ENCODE peak calls at places on chromosomes 16 and 17, in eight cellular contexts. One of them, this sample, is unnamed.

GRCh38 chr17:48462946-48463345 is 32.9 kb upstream of the SKAP1 start:
- DNase-seq in coronary artery: no peak
- DNase-seq in transverse colon: no peak
- DNase-seq in mammary epithelial cell: no peak
- DNase-seq in tibial artery: no peak
- DNase-seq in ascending aorta: no peak
- DNase-seq in suprapubic skin: no peak
- DNase-seq in body of pancreas: no peak
- DNase-seq in this sample: no peak

GRCh38 chr17:58403312-58403711 is 14.0 kb downstream of the RNF43 start:
- DNase-seq in mammary epithelial cell: peak; percentile 83
- DNase-seq in body of pancreas: no peak
- DNase-seq in tibial artery: no peak
- DNase-seq in suprapubic skin: no peak
- DNase-seq in coronary artery: no peak
- DNase-seq in ascending aorta: no peak
- DNase-seq in transverse colon: no peak
- DNase-seq in this sample: no peak

GRCh38 chr16:69402448-69402847 is 16.6 kb upstream of the TERF2 start:
- DNase-seq in ascending aorta: no peak
- DNase-seq in suprapubic skin: no peak
- DNase-seq in mammary epithelial cell: no peak
- DNase-seq in coronary artery: no peak
- DNase-seq in tibial artery: no peak
- DNase-seq in transverse colon: no peak
- DNase-seq in body of pancreas: no peak
- DNase-seq in this sample: no peak

GRCh38 chr16:46897471-46897870 is 13.3 kb downstream of the GPT2 start:
- DNase-seq in mammary epithelial cell: no peak
- DNase-seq in ascending aorta: no peak
- DNase-seq in tibial artery: no peak
- DNase-seq in coronary artery: no peak
- DNase-seq in body of pancreas: peak; percentile 63
- DNase-seq in transverse colon: no peak
- DNase-seq in suprapubic skin: no peak
- DNase-seq in this sample: no peak

GRCh38 chr16:3099732-3100499 is 822 bp upstream of the ZSCAN10 start:
- DNase-seq in mammary epithelial cell: peak; percentile 83
- DNase-seq in body of pancreas: peak; percentile 95
- DNase-seq in suprapubic skin: peak; percentile 96
- DNase-seq in ascending aorta: peak; percentile 93
- DNase-seq in transverse colon: peak; percentile 97
- DNase-seq in coronary artery: no peak
- DNase-seq in tibial artery: peak; percentile 88
- DNase-seq in this sample: peak; percentile 94

GRCh38 chr17:7479389-7480192 is at the start of gene ZBTB4:
- DNase-seq in body of pancreas: peak; percentile 67
- DNase-seq in coronary artery: peak; percentile 83
- DNase-seq in mammary epithelial cell: no peak
- DNase-seq in ascending aorta: peak; percentile 78
- DNase-seq in suprapubic skin: no peak
- DNase-seq in transverse colon: peak; percentile 66
- DNase-seq in tibial artery: peak; percentile 84
- DNase-seq in this sample: peak; percentile 5

GRCh38 chr16:2860826-2861567 is 3.0 kb upstream of the PRSS22 start:
- DNase-seq in tibial artery: peak; percentile 43
- DNase-seq in coronary artery: no peak
- DNase-seq in mammary epithelial cell: peak; percentile 75
- DNase-seq in body of pancreas: no peak
- DNase-seq in ascending aorta: no peak
- DNase-seq in suprapubic skin: no peak
- DNase-seq in transverse colon: no peak
- DNase-seq in this sample: no peak

GRCh38 chr17:6304894-6305612 is 129.9 kb downstream of the AIPL1 start:
- DNase-seq in transverse colon: no peak
- DNase-seq in ascending aorta: no peak
- DNase-seq in mammary epithelial cell: no peak
- DNase-seq in tibial artery: no peak
- DNase-seq in body of pancreas: no peak
- DNase-seq in suprapubic skin: no peak
- DNase-seq in coronary artery: no peak
- DNase-seq in this sample: no peak

GRCh38 chr16:67283039-67283825 is 3.9 kb downstream of the PLEKHG4 start:
- DNase-seq in body of pancreas: no peak
- DNase-seq in ascending aorta: no peak
- DNase-seq in coronary artery: no peak
- DNase-seq in mammary epithelial cell: no peak
- DNase-seq in suprapubic skin: no peak
- DNase-seq in tibial artery: no peak
- DNase-seq in transverse colon: no peak
- DNase-seq in this sample: no peak

GRCh38 chr16:77905356-77905920 is 116.9 kb upstream of the CLEC3A start:
- DNase-seq in transverse colon: no peak
- DNase-seq in mammary epithelial cell: no peak
- DNase-seq in coronary artery: no peak
- DNase-seq in body of pancreas: no peak
- DNase-seq in suprapubic skin: no peak
- DNase-seq in tibial artery: no peak
- DNase-seq in ascending aorta: no peak
- DNase-seq in this sample: no peak

GRCh38 chr17:64148017-64148631 is 18.2 kb upstream of the ERN1 start:
- DNase-seq in transverse colon: no peak
- DNase-seq in body of pancreas: peak; percentile 14
- DNase-seq in mammary epithelial cell: peak; percentile 9
- DNase-seq in tibial artery: no peak
- DNase-seq in suprapubic skin: no peak
- DNase-seq in coronary artery: no peak
- DNase-seq in ascending aorta: no peak
- DNase-seq in this sample: no peak

GRCh38 chr17:43581130-43581529 is 35.0 kb upstream of the ETV4 start:
- DNase-seq in transverse colon: no peak
- DNase-seq in body of pancreas: no peak
- DNase-seq in ascending aorta: no peak
- DNase-seq in mammary epithelial cell: no peak
- DNase-seq in coronary artery: no peak
- DNase-seq in suprapubic skin: no peak
- DNase-seq in tibial artery: no peak
- DNase-seq in this sample: no peak

GRCh38 chr17:43579570-43580140 is 33.5 kb upstream of the ETV4 start:
- DNase-seq in transverse colon: no peak
- DNase-seq in suprapubic skin: no peak
- DNase-seq in body of pancreas: no peak
- DNase-seq in tibial artery: no peak
- DNase-seq in coronary artery: no peak
- DNase-seq in mammary epithelial cell: peak; percentile 91
- DNase-seq in ascending aorta: no peak
- DNase-seq in this sample: peak; percentile 94

GRCh38 chr17:43582426-43582825 is 36.3 kb upstream of the ETV4 start:
- DNase-seq in suprapubic skin: no peak
- DNase-seq in coronary artery: no peak
- DNase-seq in tibial artery: no peak
- DNase-seq in mammary epithelial cell: no peak
- DNase-seq in body of pancreas: no peak
- DNase-seq in ascending aorta: no peak
- DNase-seq in transverse colon: no peak
- DNase-seq in this sample: no peak

GRCh38 chr17:43583332-43583731 is 37.2 kb upstream of the ETV4 start:
- DNase-seq in transverse colon: no peak
- DNase-seq in coronary artery: no peak
- DNase-seq in body of pancreas: no peak
- DNase-seq in suprapubic skin: no peak
- DNase-seq in mammary epithelial cell: no peak
- DNase-seq in ascending aorta: no peak
- DNase-seq in tibial artery: no peak
- DNase-seq in this sample: no peak

GRCh38 chr17:43581581-43581980 is 35.4 kb upstream of the ETV4 start:
- DNase-seq in coronary artery: no peak
- DNase-seq in transverse colon: peak; percentile 47
- DNase-seq in ascending aorta: no peak
- DNase-seq in suprapubic skin: no peak
- DNase-seq in body of pancreas: no peak
- DNase-seq in tibial artery: no peak
- DNase-seq in mammary epithelial cell: no peak
- DNase-seq in this sample: no peak
- H3K27ac ChIP-seq in coronary artery: no peak overlapping the region
- H3K27ac ChIP-seq in transverse colon: no peak overlapping the region
- H3K27ac ChIP-seq in ascending aorta: no peak overlapping the region
- H3K27ac ChIP-seq in suprapubic skin: no peak overlapping the region
- H3K27ac ChIP-seq in body of pancreas: no peak overlapping the region
- H3K27ac ChIP-seq in tibial artery: no peak overlapping the region
- H3K27ac ChIP-seq in mammary epithelial cell: no peak overlapping the region
- H3K27ac ChIP-seq in this sample: no peak overlapping the region

GRCh38 chr17:81414751-81415516 is 19.7 kb downstream of the BAHCC1 start:
- DNase-seq in mammary epithelial cell: no peak
- DNase-seq in body of pancreas: no peak
- DNase-seq in coronary artery: no peak
- DNase-seq in ascending aorta: no peak
- DNase-seq in transverse colon: no peak
- DNase-seq in suprapubic skin: no peak
- DNase-seq in tibial artery: no peak
- DNase-seq in this sample: no peak

GRCh38 chr17:81416612-81417011 is 21.4 kb downstream of the BAHCC1 start:
- DNase-seq in body of pancreas: no peak
- DNase-seq in suprapubic skin: no peak
- DNase-seq in coronary artery: no peak
- DNase-seq in mammary epithelial cell: no peak
- DNase-seq in tibial artery: no peak
- DNase-seq in ascending aorta: no peak
- DNase-seq in transverse colon: no peak
- DNase-seq in this sample: no peak

GRCh38 chr17:81417049-81417878 is 22.0 kb downstream of the BAHCC1 start:
- DNase-seq in suprapubic skin: no peak
- DNase-seq in tibial artery: peak; percentile 95
- DNase-seq in ascending aorta: peak; percentile 95
- DNase-seq in transverse colon: no peak
- DNase-seq in mammary epithelial cell: no peak
- DNase-seq in body of pancreas: no peak
- DNase-seq in coronary artery: peak; percentile 92
- DNase-seq in this sample: no peak

GRCh38 chr17:81413497-81414135 is 18.4 kb downstream of the BAHCC1 start:
- DNase-seq in suprapubic skin: no peak
- DNase-seq in ascending aorta: no peak
- DNase-seq in transverse colon: no peak
- DNase-seq in coronary artery: no peak
- DNase-seq in mammary epithelial cell: no peak
- DNase-seq in body of pancreas: no peak
- DNase-seq in tibial artery: no peak
- DNase-seq in this sample: no peak

DNA sequence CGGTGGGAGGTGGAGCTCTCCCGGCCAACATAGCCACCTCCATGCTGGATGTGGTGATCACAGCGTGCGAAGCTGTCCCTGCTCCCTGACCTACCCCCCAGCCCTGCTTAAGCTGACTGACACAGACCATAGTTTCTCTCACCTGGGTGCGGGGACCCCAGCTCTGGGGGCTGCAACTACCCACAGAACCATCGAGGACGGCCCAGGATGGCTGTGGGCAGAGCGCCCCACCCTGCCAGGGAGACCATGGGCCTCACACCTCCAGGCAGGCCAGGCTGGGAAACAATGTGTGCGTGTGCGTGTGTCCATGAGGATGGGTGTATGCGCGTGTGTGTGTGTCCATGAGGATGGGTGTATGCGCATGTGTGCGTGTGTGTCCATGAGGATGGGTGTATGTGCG is 20.4 kb downstream of the BAHCC1 start:
- DNase-seq in mammary epithelial cell: no peak
- DNase-seq in body of pancreas: no peak
- DNase-seq in coronary artery: no peak
- DNase-seq in tibial artery: no peak
- DNase-seq in transverse colon: no peak
- DNase-seq in ascending aorta: no peak
- DNase-seq in suprapubic skin: no peak
- DNase-seq in this sample: no peak
- H3K27ac ChIP-seq in mammary epithelial cell: no peak overlapping the region
- H3K27ac ChIP-seq in body of pancreas: no peak overlapping the region
- H3K27ac ChIP-seq in coronary artery: peak overlapping the region; percentile 3
- H3K27ac ChIP-seq in tibial artery: no peak overlapping the region
- H3K27ac ChIP-seq in transverse colon: no peak overlapping the region
- H3K27ac ChIP-seq in ascending aorta: peak overlapping the region; percentile 55
- H3K27ac ChIP-seq in suprapubic skin: no peak overlapping the region
- H3K27ac ChIP-seq in this sample: no peak overlapping the region

GRCh38 chr17:76529643-76530488 is 7.6 kb downstream of the CYGB start:
- DNase-seq in tibial artery: peak; percentile 91
- DNase-seq in coronary artery: peak; percentile 89
- DNase-seq in mammary epithelial cell: peak; percentile 38
- DNase-seq in suprapubic skin: peak; percentile 89
- DNase-seq in ascending aorta: peak; percentile 80
- DNase-seq in transverse colon: peak; percentile 72
- DNase-seq in body of pancreas: peak; percentile 44
- DNase-seq in this sample: no peak

GRCh38 chr17:76529224-76529642 is 8.3 kb downstream of the CYGB start:
- DNase-seq in suprapubic skin: peak; percentile 92
- DNase-seq in coronary artery: no peak
- DNase-seq in body of pancreas: no peak
- DNase-seq in tibial artery: peak; percentile 94
- DNase-seq in mammary epithelial cell: peak; percentile 75
- DNase-seq in ascending aorta: peak; percentile 91
- DNase-seq in transverse colon: peak; percentile 66
- DNase-seq in this sample: no peak

GRCh38 chr17:76528156-76528527 is 9.4 kb downstream of the CYGB start:
- DNase-seq in transverse colon: no peak
- DNase-seq in coronary artery: no peak
- DNase-seq in body of pancreas: no peak
- DNase-seq in ascending aorta: no peak
- DNase-seq in suprapubic skin: no peak
- DNase-seq in mammary epithelial cell: no peak
- DNase-seq in tibial artery: no peak
- DNase-seq in this sample: no peak

GRCh38 chr17:76528528-76529223 is 8.8 kb downstream of the CYGB start:
- DNase-seq in transverse colon: no peak
- DNase-seq in suprapubic skin: no peak
- DNase-seq in ascending aorta: no peak
- DNase-seq in mammary epithelial cell: no peak
- DNase-seq in coronary artery: no peak
- DNase-seq in body of pancreas: no peak
- DNase-seq in tibial artery: peak; percentile 77
- DNase-seq in this sample: no peak

GRCh38 chr17:76527430-76528111 is 9.9 kb downstream of the CYGB start:
- DNase-seq in mammary epithelial cell: peak; percentile 62
- DNase-seq in ascending aorta: peak; percentile 86
- DNase-seq in body of pancreas: no peak
- DNase-seq in coronary artery: no peak
- DNase-seq in suprapubic skin: no peak
- DNase-seq in tibial artery: no peak
- DNase-seq in transverse colon: peak; percentile 77
- DNase-seq in this sample: peak; percentile 54
- H3K27ac ChIP-seq in mammary epithelial cell: peak overlapping the region; percentile 49
- H3K27ac ChIP-seq in ascending aorta: peak overlapping the region; percentile 95
- H3K27ac ChIP-seq in body of pancreas: no peak overlapping the region
- H3K27ac ChIP-seq in coronary artery: peak overlapping the region; percentile 80
- H3K27ac ChIP-seq in suprapubic skin: peak overlapping the region; percentile 94
- H3K27ac ChIP-seq in tibial artery: peak overlapping the region; percentile 81
- H3K27ac ChIP-seq in transverse colon: peak overlapping the region; percentile 82
- H3K27ac ChIP-seq in this sample: no peak overlapping the region

DNA sequence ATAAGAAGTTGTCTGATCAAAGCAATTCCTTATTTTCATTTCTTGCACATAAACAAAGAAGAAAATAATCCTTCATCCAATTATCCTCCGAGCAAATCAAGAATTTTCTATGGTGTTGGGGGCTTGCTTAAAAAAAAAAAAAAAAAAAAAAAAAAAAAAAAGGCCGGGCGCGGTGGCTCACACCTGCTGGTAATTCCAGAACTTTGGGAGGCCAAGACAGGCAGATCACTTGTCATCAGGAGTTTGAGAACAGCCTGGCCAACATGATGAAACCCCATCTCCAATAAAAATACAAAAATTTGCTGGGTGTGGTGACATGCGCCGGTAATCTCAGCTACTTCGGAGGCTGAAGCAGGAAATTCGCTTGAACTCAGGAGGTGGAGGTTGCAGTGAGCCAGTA is 19.3 kb downstream of the CNP start:
- DNase-seq in suprapubic skin: no peak
- DNase-seq in body of pancreas: no peak
- DNase-seq in ascending aorta: no peak
- DNase-seq in coronary artery: no peak
- DNase-seq in transverse colon: no peak
- DNase-seq in tibial artery: no peak
- DNase-seq in mammary epithelial cell: no peak
- DNase-seq in this sample: no peak
- H3K27ac ChIP-seq in suprapubic skin: no peak overlapping the region
- H3K27ac ChIP-seq in body of pancreas: no peak overlapping the region
- H3K27ac ChIP-seq in ascending aorta: no peak overlapping the region
- H3K27ac ChIP-seq in coronary artery: no peak overlapping the region
- H3K27ac ChIP-seq in transverse colon: no peak overlapping the region
- H3K27ac ChIP-seq in tibial artery: no peak overlapping the region
- H3K27ac ChIP-seq in mammary epithelial cell: no peak overlapping the region
- H3K27ac ChIP-seq in this sample: no peak overlapping the region